ENCODE peak calls at places on chromosomes 16 and 17, in ten cellular contexts. Z is HFF-Myc; C is SHP77 treated with DMSO at 0.1 percent for 48 hours; X is endothelial cell; D is LNCaP clone FGC; S is activated naive CD4-positive, alpha-beta T cell; T is erythroblast; P is naive thymus-derived CD4-positive, alpha-beta T cell; N is ovary; O is DMS153. U is an unnamed sample.
A peak's percentile ranks its signal among the peaks of the same experiment; 100 is the strongest.

GRCh38 chr16:12323007-12323699 is 346.6 kb downstream of the SNX29 start:
- DNase-seq in O (no peak), T (no peak), X (no peak), D (no peak), Z (no peak), C (no peak), S (no peak), P (peak; percentile 14), N (no peak), U (no peak)

GRCh38 chr16:70481929-70482536 is 27.6 kb downstream of the FCSK start:
- DNase-seq in X (no peak), Z (no peak), N (no peak), D (no peak), O (no peak), P (no peak), T (no peak), S (no peak), C (no peak), U (no peak)

GRCh38 chr17:78044280-78044835 is 84.2 kb downstream of the TMC6 start:
- DNase-seq in S (no peak), Z (no peak), C (no peak), N (no peak), D (no peak), T (peak; percentile 20), O (no peak), X (no peak), P (no peak), U (no peak)

GRCh38 chr16:83882118-83882879 is 16.6 kb upstream of the MLYCD start:
- DNase-seq in N (no peak), Z (no peak), O (no peak), T (no peak), S (no peak), D (no peak), P (no peak), X (no peak), C (no peak), U (no peak)

GRCh38 chr17:75047398-75048098 is 523 bp downstream of the KCTD2 start:
- DNase-seq in D (no peak), X (peak; percentile 31), T (peak; percentile 65), O (no peak), P (peak; percentile 11), C (no peak), N (peak; percentile 57), Z (no peak), S (peak; percentile 20), U (no peak)

GRCh38 chr16:17885659-17886200 is 415.0 kb upstream of the XYLT1 start:
- DNase-seq in Z (no peak), X (no peak), P (no peak), T (no peak), D (no peak), O (no peak), C (no peak), S (no peak), N (no peak), U (no peak)

GRCh38 chr17:72677714-72678390 is 414.6 kb downstream of the SLC39A11 start:
- DNase-seq in X (no peak), N (no peak), Z (no peak), T (no peak), D (no peak), P (no peak), S (no peak), O (no peak), C (no peak), U (no peak)

GRCh38 chr16:24993722-24994686 is 21.2 kb downstream of the ARHGAP17 start:
- DNase-seq in D (no peak), S (no peak), Z (no peak), N (no peak), P (no peak), O (no peak), C (no peak), T (no peak), X (no peak), U (no peak)

GRCh38 chr17:76445697-76446448 is 7.1 kb downstream of the UBE2O start:
- DNase-seq in P (no peak), X (no peak), Z (no peak), T (no peak), C (no peak), D (no peak), N (no peak), O (no peak), S (no peak), U (no peak)

GRCh38 chr16:19167710-19168172 is 299 bp upstream of the SYT17 start:
- DNase-seq in C (peak; percentile 11), Z (no peak), N (no peak), X (peak; percentile 87), S (no peak), O (peak; percentile 72), T (peak; percentile 76), D (peak; percentile 13), P (no peak), U (peak; percentile 79)

GRCh38 chr17:27282054-27282501 is 11.8 kb upstream of the WSB1 start:
- DNase-seq in Z (no peak), D (no peak), O (no peak), S (no peak), C (no peak), T (no peak), N (no peak), X (no peak), P (no peak), U (no peak)

GRCh38 chr16:24419709-24420108 is 119.7 kb upstream of the RBBP6 start:
- DNase-seq in N (no peak), O (no peak), P (no peak), X (no peak), D (no peak), C (no peak), T (no peak), Z (no peak), S (no peak), U (no peak)

GRCh38 chr17:49741009-49741691 is 22.8 kb downstream of the FAM117A start:
- DNase-seq in S (no peak), Z (no peak), O (no peak), D (no peak), T (peak; percentile 63), C (no peak), X (no peak), N (no peak), P (no peak), U (no peak)

GRCh38 chr16:89545044-89545830 is 15.2 kb upstream of the RPL13 start:
- DNase-seq in C (no peak), X (no peak), Z (no peak), N (no peak), O (no peak), S (no peak), T (no peak), P (no peak), D (no peak), U (no peak)

GRCh38 chr17:50196826-50197225 is 4.6 kb downstream of the COL1A1 start:
- DNase-seq in D (no peak), C (no peak), T (no peak), S (no peak), Z (no peak), X (no peak), P (no peak), N (no peak), O (no peak), U (no peak)

GRCh38 chr17:64061157-64061898 is 40.9 kb upstream of the ICAM2 start:
- DNase-seq in Z (no peak), O (no peak), S (no peak), N (no peak), P (no peak), X (no peak), C (no peak), D (no peak), T (no peak), U (no peak)

GRCh38 chr17:74430706-74431567 is 951 bp upstream of the GPRC5C start:
- DNase-seq in T (no peak), N (peak; percentile 98), Z (no peak), S (no peak), P (no peak), D (no peak), O (peak; percentile 87), X (peak; percentile 63), C (peak; percentile 93), U (peak; percentile 84)

GRCh38 chr17:64278614-64279013 is 15.6 kb upstream of the TEX2 start:
- DNase-seq in T (no peak), N (peak; percentile 22), Z (no peak), X (peak; percentile 25), O (peak; percentile 44), P (no peak), C (no peak), S (no peak), D (no peak), U (no peak)

GRCh38 chr17:73291260-73291801 is 20.5 kb downstream of the CDC42EP4 start:
- DNase-seq in X (no peak), S (no peak), O (no peak), T (peak; percentile 77), P (no peak), Z (peak; percentile 82), D (no peak), N (peak; percentile 66), C (no peak), U (no peak)

GRCh38 chr17:28426081-28426519 is 20.1 kb upstream of the SLC46A1 start:
- DNase-seq in N (no peak), P (no peak), C (no peak), O (no peak), X (peak; percentile 65), T (peak; percentile 21), D (no peak), Z (no peak), S (no peak), U (no peak)

GRCh38 chr16:49351119-49351518 is 22.5 kb upstream of the C16orf78 start:
- DNase-seq in C (no peak), O (no peak), D (no peak), P (no peak), S (no peak), N (no peak), T (no peak), X (no peak), Z (no peak), U (no peak)

GRCh38 chr16:144797-145252 is 6.4 kb upstream of the NPRL3 start:
- DNase-seq in T (no peak), X (no peak), Z (no peak), O (no peak), C (no peak), S (no peak), P (no peak), N (no peak), D (no peak), U (no peak)

GRCh38 chr17:7307686-7308624 is 527 bp downstream of the EIF5A start:
- DNase-seq in S (peak; percentile 63), C (no peak), T (peak; percentile 88), P (peak; percentile 57), X (peak; percentile 58), N (peak; percentile 51), O (no peak), D (no peak), Z (no peak), U (peak; percentile 35)

GRCh38 chr16:53775821-53776431 is 72.0 kb downstream of the FTO start:
- DNase-seq in X (no peak), S (no peak), D (peak; percentile 77), P (no peak), T (no peak), Z (peak; percentile 61), O (no peak), N (no peak), C (no peak), U (no peak)

GRCh38 chr16:3023415-3023668 is 400 bp downstream of the HCFC1R1 start:
- DNase-seq in C (no peak), N (peak; percentile 58), X (no peak), Z (peak; percentile 53), O (no peak), D (no peak), S (no peak), P (no peak), T (peak; percentile 67), U (no peak)

GRCh38 chr17:65407017-65407416 is 154.4 kb downstream of the AXIN2 start:
- DNase-seq in T (no peak), S (no peak), X (no peak), P (no peak), O (no peak), D (no peak), C (no peak), N (no peak), Z (no peak), U (no peak)

GRCh38 chr16:66127459-66128362 is 238.8 kb upstream of the CDH5 start:
- DNase-seq in P (no peak), Z (no peak), O (no peak), S (no peak), D (no peak), N (no peak), C (no peak), X (peak; percentile 21), T (no peak), U (no peak)

GRCh38 chr16:1466968-1467521 is 7.8 kb downstream of the CLCN7 start:
- DNase-seq in X (no peak), T (no peak), Z (no peak), D (no peak), P (no peak), S (no peak), N (no peak), O (no peak), C (no peak), U (no peak)

U was measured in progenitor cell of endocrine pancreas.